ENCODE peak calls at places on chromosomes 7 and 10, in nine cellular contexts. U is PC-9, Z is GM23248, X is upper lobe of right lung, G is adrenal gland, A is tibial nerve, S is IMR-90, M is cardiac fibroblast, V is AG10803. O is an unnamed sample.
A peak's percentile ranks its signal among the peaks of the same experiment; 100 is the strongest.

GRCh38 chr10:132135398-132135872 is 51.3 kb upstream of the DPYSL4 start:
- DNase-seq in G (no peak), A (no peak), X (peak; percentile 62), M (no peak), S (no peak), V (no peak), Z (no peak), U (no peak), O (no peak)

GRCh38 chr10:119030421-119031250 is 1.1 kb downstream of the NANOS1 start:
- DNase-seq in G (peak; percentile 78), M (peak; percentile 49), U (peak; percentile 34), X (peak; percentile 80), Z (peak; percentile 57), V (peak; percentile 34), A (no peak), S (peak; percentile 47), O (peak; percentile 62)

GRCh38 chr10:84308481-84309304 is 19.7 kb upstream of the CCSER2 start:
- DNase-seq in M (peak; percentile 62), A (peak; percentile 15), U (peak; percentile 72), G (peak; percentile 83), Z (peak; percentile 35), S (peak; percentile 92), V (peak; percentile 23), X (no peak), O (no peak)

GRCh38 chr10:31030800-31031199 is 865 bp downstream of the ZNF438 start:
- DNase-seq in X (no peak), A (no peak), M (no peak), G (no peak), V (no peak), Z (no peak), U (no peak), S (no peak), O (no peak)

GRCh38 chr10:25080880-25081581 is 64.6 kb downstream of the THNSL1 start:
- DNase-seq in A (peak; percentile 89), S (peak; percentile 83), U (peak; percentile 79), M (peak; percentile 91), X (peak; percentile 78), G (peak; percentile 97), V (peak; percentile 85), Z (peak; percentile 90), O (peak; percentile 84)

GRCh38 chr7:84145892-84146291 is 48.7 kb downstream of the SEMA3A start:
- DNase-seq in M (no peak), G (no peak), U (no peak), X (no peak), V (no peak), Z (no peak), A (no peak), S (no peak), O (no peak)

GRCh38 chr10:124744047-124744687 is at the start of gene FAM53B:
- DNase-seq in V (peak; percentile 76), Z (peak; percentile 95), A (peak; percentile 61), X (peak; percentile 93), U (peak; percentile 72), G (peak; percentile 82), S (peak; percentile 72), M (peak; percentile 71), O (peak; percentile 83)

GRCh38 chr7:102284399-102284798 is 2.3 kb upstream of the SH2B2 start:
- DNase-seq in A (no peak), M (no peak), Z (no peak), V (no peak), U (no peak), G (no peak), X (no peak), S (no peak), O (no peak)

GRCh38 chr7:37915438-37915837 is 1.2 kb downstream of the SFRP4 start:
- DNase-seq in V (no peak), A (peak; percentile 72), G (no peak), S (no peak), X (no peak), M (no peak), U (no peak), Z (no peak), O (no peak)

GRCh38 chr10:3907514-3907913 is 122.5 kb upstream of the KLF6 start:
- DNase-seq in X (no peak), V (peak; percentile 65), U (no peak), M (peak; percentile 33), Z (peak; percentile 39), S (peak; percentile 64), G (no peak), A (peak; percentile 38), O (no peak)

GRCh38 chr7:47358357-47358756 is 223.6 kb downstream of the TNS3 start:
- DNase-seq in M (no peak), X (no peak), G (no peak), A (no peak), S (no peak), U (no peak), Z (no peak), V (no peak), O (no peak)

GRCh38 chr7:38932509-38933168 is 23.6 kb upstream of the VPS41 start:
- DNase-seq in S (peak; percentile 25), G (peak; percentile 68), M (peak; percentile 66), Z (peak; percentile 64), A (peak; percentile 73), U (peak; percentile 52), X (peak; percentile 83), V (peak; percentile 46), O (peak; percentile 63)

GRCh38 chr7:105016083-105017075 is 2.4 kb downstream of the KMT2E start:
- DNase-seq in G (no peak), S (peak; percentile 65), M (peak; percentile 58), A (no peak), Z (peak; percentile 65), U (no peak), V (peak; percentile 42), X (no peak), O (peak; percentile 29)

GRCh38 chr7:17369686-17370426 is 71.4 kb downstream of the AHR start:
- DNase-seq in Z (peak; percentile 95), X (no peak), M (peak; percentile 98), A (peak; percentile 51), G (no peak), S (peak; percentile 97), V (peak; percentile 94), U (peak; percentile 56), O (peak; percentile 93)

GRCh38 chr7:98163704-98164478 is 47.3 kb upstream of the BHLHA15 start:
- DNase-seq in X (no peak), Z (peak; percentile 2), S (peak; percentile 55), G (peak; percentile 68), A (no peak), V (no peak), U (peak; percentile 53), M (peak; percentile 61), O (peak; percentile 85)

GRCh38 chr7:101186839-101187448 is 6.9 kb upstream of the NAT16 start:
- DNase-seq in Z (no peak), X (no peak), G (no peak), V (no peak), U (no peak), A (no peak), S (no peak), M (no peak), O (peak; percentile 48)

GRCh38 chr7:74294191-74294998 is 5.2 kb downstream of the CLIP2 start:
- DNase-seq in M (peak; percentile 72), V (peak; percentile 90), G (peak; percentile 61), X (no peak), U (no peak), Z (peak; percentile 80), S (no peak), A (no peak), O (no peak)

GRCh38 chr7:34207810-34208209 is 302.5 kb downstream of the BMPER start:
- DNase-seq in A (no peak), G (no peak), X (no peak), S (no peak), V (peak; percentile 44), M (no peak), U (no peak), Z (peak; percentile 16), O (peak; percentile 42)

GRCh38 chr10:24196426-24197039 is 12.4 kb upstream of the KIAA1217 start:
- DNase-seq in A (peak; percentile 92), M (peak; percentile 76), U (peak; percentile 66), X (peak; percentile 70), Z (peak; percentile 76), S (peak; percentile 59), G (peak; percentile 92), V (peak; percentile 58), O (peak; percentile 77)

GRCh38 chr7:116806046-116806944 is 56.1 kb upstream of the CAPZA2 start:
- DNase-seq in V (no peak), M (no peak), S (no peak), X (no peak), U (no peak), A (no peak), Z (no peak), G (no peak), O (no peak)

GRCh38 chr10:86393401-86393800 is 26.8 kb upstream of the GRID1 start:
- DNase-seq in A (no peak), M (no peak), V (no peak), G (no peak), S (no peak), Z (peak; percentile 54), U (no peak), X (no peak), O (peak; percentile 40)
- H3K4me3 ChIP-seq in A (no peak overlapping the region), M (no peak overlapping the region), V (no peak overlapping the region), G (no peak overlapping the region), S (no peak overlapping the region), Z (no peak overlapping the region), U (no peak overlapping the region), X (no peak overlapping the region), O (no peak overlapping the region)

DNA sequence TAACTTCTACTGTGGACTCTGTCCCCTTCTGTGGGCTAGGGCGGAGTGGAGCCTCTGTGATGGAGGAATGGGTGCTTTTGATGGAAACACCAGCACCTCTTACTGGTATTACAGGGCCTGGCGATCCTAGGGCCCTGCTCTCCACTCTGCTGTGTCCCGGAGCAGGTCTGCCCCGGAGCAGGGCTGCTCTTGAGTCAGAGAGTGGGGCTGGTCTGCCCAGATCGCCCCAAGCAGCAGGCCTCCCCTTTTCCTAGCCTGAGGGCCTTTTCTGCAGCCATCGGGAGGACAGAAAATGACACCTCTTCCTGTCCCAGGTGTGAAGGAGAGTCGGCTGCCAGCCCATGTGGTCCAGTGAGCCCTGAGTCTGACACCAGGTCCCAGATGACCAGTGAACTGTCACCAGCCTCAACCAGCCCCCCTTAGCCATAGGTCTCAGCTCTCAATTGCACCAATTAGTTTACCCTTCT is 1.4 kb downstream of the ZNF282 start:
- DNase-seq in S (no peak), A (no peak), M (peak; percentile 31), Z (peak; percentile 77), U (peak; percentile 56), X (peak; percentile 61), G (no peak), V (peak; percentile 27), O (peak; percentile 53)
- H3K4me3 ChIP-seq in S (peak overlapping the region; percentile 75), A (peak overlapping the region; percentile 83), M (peak overlapping the region; percentile 73), Z (peak overlapping the region; percentile 93), U (peak overlapping the region; percentile 91), X (peak overlapping the region; percentile 80), G (peak overlapping the region; percentile 54), V (peak overlapping the region; percentile 85), O (peak overlapping the region; percentile 84)

DNA sequence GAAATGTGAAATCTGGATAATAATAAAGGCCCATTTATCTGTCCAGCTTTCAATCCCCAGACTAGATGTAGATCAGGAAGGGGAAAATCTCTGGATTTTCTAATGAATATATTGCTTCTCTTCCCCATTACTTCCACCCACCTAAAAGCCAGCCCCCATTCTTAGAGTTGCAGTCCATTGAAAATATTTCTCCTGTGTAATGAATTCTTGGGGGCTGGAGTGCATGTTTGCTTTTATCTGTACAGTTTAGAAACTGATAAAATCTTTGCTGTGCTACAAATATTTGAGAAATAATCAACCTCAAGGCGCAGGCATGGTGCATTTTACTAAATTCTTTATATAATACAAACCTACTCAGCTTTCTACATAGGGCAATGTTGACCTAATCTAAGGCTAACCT is 180.8 kb downstream of the ARID5B start:
- DNase-seq in Z (no peak), M (no peak), S (no peak), G (no peak), A (no peak), U (no peak), V (no peak), X (no peak), O (no peak)
- H3K4me3 ChIP-seq in Z (peak overlapping the region; percentile 1), M (no peak overlapping the region), S (no peak overlapping the region), G (no peak overlapping the region), A (no peak overlapping the region), U (no peak overlapping the region), V (no peak overlapping the region), X (no peak overlapping the region), O (no peak overlapping the region)

GRCh38 chr10:50988792-50989191 is 85.5 kb upstream of the PRKG1 start:
- DNase-seq in Z (peak; percentile 63), A (no peak), S (peak; percentile 53), X (no peak), G (no peak), U (no peak), V (peak; percentile 59), M (peak; percentile 74), O (no peak)
- H3K4me3 ChIP-seq in Z (peak overlapping the region; percentile 95), A (no peak overlapping the region), S (peak overlapping the region; percentile 22), X (peak overlapping the region; percentile 67), G (no peak overlapping the region), U (no peak overlapping the region), V (peak overlapping the region; percentile 37), M (no peak overlapping the region), O (no peak overlapping the region)